ENCODE peak calls at places on chromosomes 12 and 14, in four cellular contexts. One of them, this sample, is unnamed. For H3K4me1, the result is how much of the 10 kb centered on the place peaks cover.

GRCh38 chr12:54413284-54414190 is 5.5 kb downstream of the ITGA5 start:
- DNase-seq in adrenal gland: no peak
- DNase-seq in heart left ventricle: peak
- DNase-seq in esophagus muscularis mucosa: no peak
- DNase-seq in this sample: no peak

GRCh38 chr12:81758421-81759214 is 532 bp downstream of the PPFIA2 start:
- DNase-seq in adrenal gland: no peak
- DNase-seq in heart left ventricle: peak
- DNase-seq in esophagus muscularis mucosa: no peak
- DNase-seq in this sample: no peak

GRCh38 chr12:123388948-123389559 is 5.1 kb downstream of the KMT5A start:
- DNase-seq in adrenal gland: no peak
- DNase-seq in heart left ventricle: no peak
- DNase-seq in esophagus muscularis mucosa: no peak
- DNase-seq in this sample: no peak

GRCh38 chr12:41745593-41745992 is 399.1 kb downstream of the GXYLT1 start:
- DNase-seq in adrenal gland: no peak
- DNase-seq in heart left ventricle: no peak
- DNase-seq in esophagus muscularis mucosa: no peak
- DNase-seq in this sample: no peak

GRCh38 chr12:13097526-13097925 is 5.9 kb downstream of the GSG1 start:
- DNase-seq in adrenal gland: no peak
- DNase-seq in heart left ventricle: peak
- DNase-seq in esophagus muscularis mucosa: peak
- DNase-seq in this sample: no peak

GRCh38 chr12:7113389-7113871 is 4.4 kb upstream of the C1RL start:
- DNase-seq in adrenal gland: no peak
- DNase-seq in heart left ventricle: no peak
- DNase-seq in esophagus muscularis mucosa: no peak
- DNase-seq in this sample: no peak

GRCh38 chr12:88934163-88934747 is 354.0 kb upstream of the KITLG start:
- DNase-seq in adrenal gland: no peak
- DNase-seq in heart left ventricle: no peak
- DNase-seq in esophagus muscularis mucosa: no peak
- DNase-seq in this sample: no peak

GRCh38 chr12:6312529-6313325 is 2.2 kb downstream of the PLEKHG6 start:
- DNase-seq in adrenal gland: no peak
- DNase-seq in heart left ventricle: no peak
- DNase-seq in esophagus muscularis mucosa: no peak
- DNase-seq in this sample: peak

GRCh38 chr12:63124778-63125177 is 26.2 kb downstream of the AVPR1A start:
- DNase-seq in adrenal gland: no peak
- DNase-seq in heart left ventricle: no peak
- DNase-seq in esophagus muscularis mucosa: no peak
- DNase-seq in this sample: no peak

GRCh38 chr12:3987571-3987970 is 114.4 kb upstream of the PARP11 start:
- DNase-seq in adrenal gland: no peak
- DNase-seq in heart left ventricle: no peak
- DNase-seq in esophagus muscularis mucosa: no peak
- DNase-seq in this sample: no peak

GRCh38 chr12:117594481-117594880 is 233.1 kb upstream of the NOS1 start:
- DNase-seq in adrenal gland: no peak
- DNase-seq in heart left ventricle: no peak
- DNase-seq in esophagus muscularis mucosa: no peak
- DNase-seq in this sample: no peak

GRCh38 chr12:13536219-13536910 is 339.8 kb downstream of the EMP1 start:
- DNase-seq in adrenal gland: no peak
- DNase-seq in heart left ventricle: no peak
- DNase-seq in esophagus muscularis mucosa: no peak
- DNase-seq in this sample: no peak

GRCh38 chr14:29896354-29896768 is 31.3 kb downstream of the PRKD1 start:
- DNase-seq in adrenal gland: no peak
- DNase-seq in heart left ventricle: no peak
- DNase-seq in esophagus muscularis mucosa: no peak
- DNase-seq in this sample: peak

GRCh38 chr12:49019435-49020317 is 1.1 kb upstream of the PRKAG1 start:
- DNase-seq in adrenal gland: peak
- DNase-seq in heart left ventricle: no peak
- DNase-seq in esophagus muscularis mucosa: no peak
- DNase-seq in this sample: no peak

GRCh38 chr14:49545716-49546115 is 40.5 kb downstream of the RPS29 start:
- DNase-seq in adrenal gland: no peak
- DNase-seq in heart left ventricle: no peak
- DNase-seq in esophagus muscularis mucosa: peak
- DNase-seq in this sample: no peak

GRCh38 chr14:73740921-73741326 is 26.7 kb upstream of the PNMA1 start:
- DNase-seq in adrenal gland: no peak
- DNase-seq in heart left ventricle: peak
- DNase-seq in esophagus muscularis mucosa: no peak
- DNase-seq in this sample: peak

GRCh38 chr14:90293766-90294471 is 37.6 kb downstream of the PSMC1 start:
- DNase-seq in adrenal gland: no peak
- DNase-seq in heart left ventricle: no peak
- DNase-seq in esophagus muscularis mucosa: no peak
- DNase-seq in this sample: no peak

GRCh38 chr12:64030155-64030554 is 185.7 kb downstream of the SRGAP1 start:
- DNase-seq in adrenal gland: no peak
- DNase-seq in heart left ventricle: no peak
- DNase-seq in esophagus muscularis mucosa: no peak
- DNase-seq in this sample: no peak

GRCh38 chr14:21092147-21093011 is 6.1 kb downstream of the ZNF219 start:
- DNase-seq in adrenal gland: peak
- DNase-seq in heart left ventricle: peak
- DNase-seq in esophagus muscularis mucosa: no peak
- DNase-seq in this sample: peak

GRCh38 chr14:106879241-106879640 is 1352.9 kb downstream of the TMEM121 start:
- DNase-seq in adrenal gland: no peak
- DNase-seq in heart left ventricle: no peak
- DNase-seq in esophagus muscularis mucosa: no peak
- DNase-seq in this sample: no peak

GRCh38 chr12:78210894-78211302 is 380.2 kb downstream of the NAV3 start:
- DNase-seq in adrenal gland: no peak
- DNase-seq in heart left ventricle: no peak
- DNase-seq in esophagus muscularis mucosa: no peak
- DNase-seq in this sample: no peak

GRCh38 chr14:101889366-101889765 is 75.0 kb upstream of the DYNC1H1 start:
- DNase-seq in adrenal gland: no peak
- DNase-seq in heart left ventricle: no peak
- DNase-seq in esophagus muscularis mucosa: no peak
- DNase-seq in this sample: no peak

GRCh38 chr12:38544357-38545066 is 227.9 kb downstream of the ALG10B start:
- DNase-seq in adrenal gland: no peak
- DNase-seq in heart left ventricle: no peak
- DNase-seq in esophagus muscularis mucosa: no peak
- DNase-seq in this sample: no peak

GRCh38 chr12:67827820-67828383 is 161.3 kb upstream of the IFNG-AS1 start:
- DNase-seq in adrenal gland: peak
- DNase-seq in heart left ventricle: peak
- DNase-seq in esophagus muscularis mucosa: no peak
- DNase-seq in this sample: no peak

GRCh38 chr14:39005044-39005736 is 97.8 kb downstream of the SEC23A start:
- DNase-seq in adrenal gland: no peak
- DNase-seq in heart left ventricle: peak
- DNase-seq in esophagus muscularis mucosa: no peak
- DNase-seq in this sample: no peak

DNA sequence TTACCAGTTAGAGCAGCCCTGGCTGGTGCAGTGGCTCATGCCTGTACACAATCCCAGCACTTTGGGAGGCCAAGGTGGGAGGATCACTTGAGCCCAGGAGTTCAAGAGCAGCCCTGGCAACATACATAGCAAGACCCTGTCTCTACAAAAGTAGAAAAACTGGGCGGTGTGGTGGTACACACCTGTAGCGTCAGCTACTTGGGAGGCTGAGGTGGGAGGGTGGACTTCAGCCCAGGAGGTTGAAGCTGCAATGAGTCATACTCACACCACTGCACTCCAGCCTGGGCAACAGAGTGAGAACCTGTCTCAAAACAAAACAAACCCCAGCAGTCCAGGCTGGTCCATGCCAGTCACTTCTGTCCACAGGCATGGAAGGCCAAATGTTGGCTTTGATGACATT is 7.4 kb downstream of the COX14 start:
- DNase-seq in adrenal gland: no peak
- DNase-seq in heart left ventricle: no peak
- DNase-seq in esophagus muscularis mucosa: no peak
- DNase-seq in this sample: no peak
- H3K4me1 ChIP-seq in adrenal gland: under half
- H3K4me1 ChIP-seq in heart left ventricle: under half
- H3K4me1 ChIP-seq in esophagus muscularis mucosa: half or more
- H3K4me1 ChIP-seq in this sample: under half

DNA sequence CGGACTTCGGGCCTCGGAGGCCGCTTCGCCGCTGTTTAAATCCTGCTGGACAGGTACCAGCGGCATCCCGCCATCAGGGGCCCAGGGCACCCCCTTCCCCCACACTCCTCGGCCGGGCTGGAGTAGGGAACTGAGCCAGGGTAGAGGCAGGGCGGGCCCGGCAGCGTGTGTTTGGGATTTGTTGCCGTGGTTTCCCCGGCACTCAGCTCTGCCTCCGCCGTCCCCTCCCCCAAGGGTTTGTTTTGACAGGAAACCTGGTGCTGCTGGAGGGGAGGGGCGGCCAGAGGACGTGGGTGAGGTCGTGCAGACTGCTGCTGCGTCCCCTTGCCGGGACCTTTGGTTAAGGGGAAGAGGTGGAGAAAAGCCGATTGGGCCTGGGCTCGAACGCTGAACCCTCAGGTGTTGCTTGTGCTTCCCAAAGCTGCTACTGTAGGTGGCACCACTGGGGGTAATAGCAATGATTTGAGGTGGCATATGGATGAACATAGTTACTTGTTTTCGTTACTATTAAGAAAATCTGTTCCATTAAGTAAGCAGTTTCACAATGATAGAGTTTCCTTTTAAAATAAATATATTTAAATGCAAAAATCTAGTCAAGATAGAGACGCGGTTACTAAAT is 778 bp downstream of the TCP11L2 start:
- DNase-seq in adrenal gland: peak
- DNase-seq in heart left ventricle: peak
- DNase-seq in esophagus muscularis mucosa: peak
- DNase-seq in this sample: peak
- TF ChIP-seq POLR2A in adrenal gland: no peak
- TF ChIP-seq POLR2A in heart left ventricle: peak
- TF ChIP-seq POLR2A in esophagus muscularis mucosa: no peak
- TF ChIP-seq POLR2A in this sample: no peak

GRCh38 chr12:98572010-98572409 is 21.5 kb upstream of the SLC25A3 start:
- DNase-seq in adrenal gland: no peak
- DNase-seq in heart left ventricle: no peak
- DNase-seq in esophagus muscularis mucosa: no peak
- DNase-seq in this sample: no peak

GRCh38 chr12:98578392-98578791 is 15.1 kb upstream of the SLC25A3 start:
- DNase-seq in adrenal gland: no peak
- DNase-seq in heart left ventricle: no peak
- DNase-seq in esophagus muscularis mucosa: no peak
- DNase-seq in this sample: no peak

GRCh38 chr12:98575013-98575412 is 18.5 kb upstream of the SLC25A3 start:
- DNase-seq in adrenal gland: no peak
- DNase-seq in heart left ventricle: no peak
- DNase-seq in esophagus muscularis mucosa: no peak
- DNase-seq in this sample: no peak

GRCh38 chr12:98578821-98579220 is 14.7 kb upstream of the SLC25A3 start:
- DNase-seq in adrenal gland: no peak
- DNase-seq in heart left ventricle: no peak
- DNase-seq in esophagus muscularis mucosa: no peak
- DNase-seq in this sample: no peak

GRCh38 chr12:98574110-98574509 is 19.4 kb upstream of the SLC25A3 start:
- DNase-seq in adrenal gland: no peak
- DNase-seq in heart left ventricle: no peak
- DNase-seq in esophagus muscularis mucosa: no peak
- DNase-seq in this sample: no peak
- H3K4me1 ChIP-seq in adrenal gland: under half
- H3K4me1 ChIP-seq in heart left ventricle: under half
- H3K4me1 ChIP-seq in esophagus muscularis mucosa: under half
- H3K4me1 ChIP-seq in this sample: under half

DNA sequence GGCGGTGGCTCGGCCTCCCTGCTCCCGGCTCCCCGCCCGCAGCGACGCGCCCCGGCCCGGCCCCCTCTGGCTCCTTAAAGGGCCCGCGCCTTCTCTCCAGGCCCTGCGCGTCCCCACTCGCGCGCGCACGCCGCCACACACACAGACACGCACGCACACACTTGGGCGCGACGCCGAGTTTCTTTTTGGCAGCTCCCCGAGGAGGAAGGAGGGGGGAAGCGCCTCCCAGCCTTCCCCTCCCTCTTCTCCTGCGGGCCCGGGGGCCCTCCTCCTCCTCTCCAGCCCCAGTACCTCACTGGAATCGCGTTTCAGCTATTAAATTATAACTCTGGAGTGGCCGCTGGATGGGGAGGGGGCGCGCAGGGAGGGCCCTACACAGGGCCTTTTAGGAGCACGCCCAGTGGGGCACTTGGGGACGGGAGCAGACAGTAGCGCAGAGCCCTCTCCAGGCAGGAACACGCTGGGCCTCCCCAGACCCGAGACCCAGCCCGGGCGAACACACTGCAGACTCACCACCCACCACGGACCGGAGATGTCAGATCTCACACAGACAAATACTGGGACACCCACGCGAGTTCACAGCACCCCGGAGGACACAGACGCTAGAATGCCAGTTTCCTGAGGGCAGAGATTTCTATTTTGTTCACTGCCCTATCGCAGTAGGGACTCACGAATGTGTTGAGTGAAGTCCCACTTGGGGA is 411 bp upstream of the NCOR2 start:
- DNase-seq in adrenal gland: peak
- DNase-seq in heart left ventricle: peak
- DNase-seq in esophagus muscularis mucosa: peak
- DNase-seq in this sample: peak
- TF ChIP-seq POLR2A in adrenal gland: no peak
- TF ChIP-seq POLR2A in heart left ventricle: no peak
- TF ChIP-seq POLR2A in esophagus muscularis mucosa: no peak
- TF ChIP-seq POLR2A in this sample: peak

GRCh38 chr14:71833476-71833875 is 98.8 kb upstream of the RGS6 start:
- DNase-seq in adrenal gland: no peak
- DNase-seq in heart left ventricle: no peak
- DNase-seq in esophagus muscularis mucosa: no peak
- DNase-seq in this sample: no peak
- H3K4me1 ChIP-seq in adrenal gland: under half
- H3K4me1 ChIP-seq in heart left ventricle: under half
- H3K4me1 ChIP-seq in esophagus muscularis mucosa: under half
- H3K4me1 ChIP-seq in this sample: under half